ENCODE peak calls at places on chromosomes 16 and 17, in five cellular contexts. D is CD8-positive, alpha-beta memory T cell; P is amniotic stem cell; W is heart right ventricle; R is stimulated activated CD8-positive, alpha-beta memory T cell treated with anti-CD3 and anti-CD28 coated beads, Interleukin-15, amount 100 ng/mL, for 4 hours. H is an unnamed sample.
A peak's percentile ranks its signal among the peaks of the same experiment; 100 is the strongest.

GRCh38 chr16:68116256-68116853 is 31.2 kb downstream of the NFATC3 start:
- DNase-seq in D (peak; percentile 16), P (no peak), W (no peak), R (no peak), H (peak; percentile 46)

GRCh38 chr16:263944-264343 is 11.8 kb downstream of the RGS11 start:
- DNase-seq in D (no peak), P (no peak), W (no peak), R (no peak), H (no peak)

GRCh38 chr17:15957608-15958307 is 12.8 kb downstream of the ADORA2B start:
- DNase-seq in D (no peak), P (no peak), W (no peak), R (no peak), H (no peak)

GRCh38 chr17:18138065-18138749 is 29.7 kb downstream of the MYO15A start:
- DNase-seq in D (no peak), P (no peak), W (no peak), R (no peak), H (no peak)

GRCh38 chr17:21303441-21304065 is 19.0 kb downstream of the MAP2K3 start:
- DNase-seq in D (no peak), P (no peak), W (no peak), R (no peak), H (no peak)

GRCh38 chr16:81483064-81483969 is 38.7 kb downstream of the CMIP start:
- DNase-seq in D (no peak), P (no peak), W (no peak), R (no peak), H (no peak)

GRCh38 chr16:49857423-49858181 is 1.7 kb upstream of the ZNF423 start:
- DNase-seq in D (peak; percentile 32), P (no peak), W (peak; percentile 62), R (no peak), H (peak; percentile 85)

GRCh38 chr16:4330277-4330882 is 14.5 kb downstream of the GLIS2 start:
- DNase-seq in D (peak; percentile 61), P (peak; percentile 31), W (peak; percentile 89), R (peak; percentile 26), H (peak; percentile 62)

GRCh38 chr17:7237266-7237760 is 1.9 kb downstream of the PHF23 start:
- DNase-seq in D (no peak), P (no peak), W (no peak), R (no peak), H (no peak)

GRCh38 chr16:69939821-69940585 is 11.1 kb upstream of the CLEC18A start:
- DNase-seq in D (no peak), P (no peak), W (no peak), R (no peak), H (no peak)

GRCh38 chr17:56176101-56176500 is 22.8 kb downstream of the ANKFN1 start:
- DNase-seq in D (no peak), P (no peak), W (no peak), R (no peak), H (no peak)

GRCh38 chr17:61002316-61002736 is 324.7 kb downstream of the BCAS3 start:
- DNase-seq in D (peak; percentile 8), P (peak; percentile 33), W (no peak), R (no peak), H (peak; percentile 55)

GRCh38 chr17:46862949-46863348 is 11.6 kb downstream of the WNT9B start:
- DNase-seq in D (no peak), P (no peak), W (no peak), R (no peak), H (no peak)

GRCh38 chr17:6455321-6455705 is 11.1 kb downstream of the PIMREG start:
- DNase-seq in D (peak; percentile 37), P (no peak), W (no peak), R (no peak), H (no peak)

GRCh38 chr17:6494239-6494941 is 50.1 kb downstream of the PIMREG start:
- DNase-seq in D (no peak), P (no peak), W (no peak), R (no peak), H (no peak)

GRCh38 chr17:57366558-57367351 is 110.4 kb downstream of the MSI2 start:
- DNase-seq in D (no peak), P (no peak), W (no peak), R (no peak), H (no peak)

GRCh38 chr17:67085406-67085805 is 41.1 kb downstream of the CACNG1 start:
- DNase-seq in D (no peak), P (no peak), W (no peak), R (no peak), H (no peak)

GRCh38 chr17:2090804-2091534 is 36.1 kb downstream of the HIC1 start:
- DNase-seq in D (no peak), P (peak; percentile 85), W (peak; percentile 50), R (no peak), H (no peak)

H was measured in KBM-7.